ENCODE peak calls at places on chromosomes 12 and 14, in five cellular contexts. One of them, this sample, is unnamed.

GRCh38 chr14:69701269-69701668 is 65.7 kb upstream of the SRSF5 start:
- DNase-seq in tibial artery: no peak
- DNase-seq in hepatocyte: no peak
- DNase-seq in AG09309: no peak
- DNase-seq in heart right ventricle: no peak
- DNase-seq in this sample: no peak

GRCh38 chr12:125091401-125091800 is 26.2 kb downstream of the AACS start:
- DNase-seq in tibial artery: no peak
- DNase-seq in hepatocyte: no peak
- DNase-seq in AG09309: no peak
- DNase-seq in heart right ventricle: no peak
- DNase-seq in this sample: no peak

GRCh38 chr12:25811656-25812126 is 146.8 kb upstream of the RASSF8 start:
- DNase-seq in tibial artery: no peak
- DNase-seq in hepatocyte: peak
- DNase-seq in AG09309: no peak
- DNase-seq in heart right ventricle: no peak
- DNase-seq in this sample: no peak

GRCh38 chr14:37595809-37596595 is 573 bp downstream of the TTC6 start:
- DNase-seq in tibial artery: no peak
- DNase-seq in hepatocyte: peak
- DNase-seq in AG09309: no peak
- DNase-seq in heart right ventricle: no peak
- DNase-seq in this sample: no peak

GRCh38 chr12:124617615-124618014 is 50.2 kb upstream of the NCOR2 start:
- DNase-seq in tibial artery: no peak
- DNase-seq in hepatocyte: no peak
- DNase-seq in AG09309: no peak
- DNase-seq in heart right ventricle: peak
- DNase-seq in this sample: no peak

GRCh38 chr14:24032727-24033418 is 18.9 kb upstream of the CARMIL3 start:
- DNase-seq in tibial artery: no peak
- DNase-seq in hepatocyte: no peak
- DNase-seq in AG09309: peak
- DNase-seq in heart right ventricle: no peak
- DNase-seq in this sample: no peak

GRCh38 chr12:13981296-13981962 is at the start of gene GRIN2B:
- DNase-seq in tibial artery: no peak
- DNase-seq in hepatocyte: peak
- DNase-seq in AG09309: no peak
- DNase-seq in heart right ventricle: no peak
- DNase-seq in this sample: no peak

GRCh38 chr12:55685671-55686070 is 22.0 kb downstream of the ITGA7 start:
- DNase-seq in tibial artery: peak
- DNase-seq in hepatocyte: no peak
- DNase-seq in AG09309: no peak
- DNase-seq in heart right ventricle: no peak
- DNase-seq in this sample: no peak

GRCh38 chr12:45244561-45245348 is 28.9 kb downstream of the ANO6 start:
- DNase-seq in tibial artery: no peak
- DNase-seq in hepatocyte: no peak
- DNase-seq in AG09309: peak
- DNase-seq in heart right ventricle: no peak
- DNase-seq in this sample: no peak

GRCh38 chr14:93332032-93332852 is 594 bp downstream of the BTBD7 start:
- DNase-seq in tibial artery: peak
- DNase-seq in hepatocyte: peak
- DNase-seq in AG09309: no peak
- DNase-seq in heart right ventricle: peak
- DNase-seq in this sample: no peak

GRCh38 chr14:81296263-81296923 is 75.6 kb upstream of the GTF2A1 start:
- DNase-seq in tibial artery: no peak
- DNase-seq in hepatocyte: no peak
- DNase-seq in AG09309: no peak
- DNase-seq in heart right ventricle: no peak
- DNase-seq in this sample: no peak

GRCh38 chr12:64304571-64304970 is 82.5 kb upstream of the KICS2 start:
- DNase-seq in tibial artery: no peak
- DNase-seq in hepatocyte: no peak
- DNase-seq in AG09309: no peak
- DNase-seq in heart right ventricle: no peak
- DNase-seq in this sample: no peak

GRCh38 chr14:34629657-34630529 is at the start of gene SNX6:
- DNase-seq in tibial artery: peak
- DNase-seq in hepatocyte: peak
- DNase-seq in AG09309: no peak
- DNase-seq in heart right ventricle: peak
- DNase-seq in this sample: peak

GRCh38 chr12:66168410-66168809 is 1.4 kb downstream of the TMBIM4 start:
- DNase-seq in tibial artery: no peak
- DNase-seq in hepatocyte: no peak
- DNase-seq in AG09309: no peak
- DNase-seq in heart right ventricle: no peak
- DNase-seq in this sample: no peak

GRCh38 chr14:31297701-31298344 is 90.2 kb upstream of the HECTD1 start:
- DNase-seq in tibial artery: no peak
- DNase-seq in hepatocyte: no peak
- DNase-seq in AG09309: no peak
- DNase-seq in heart right ventricle: no peak
- DNase-seq in this sample: no peak

GRCh38 chr14:93713726-93714405 is 74.4 kb downstream of the PRIMA1 start:
- DNase-seq in tibial artery: no peak
- DNase-seq in hepatocyte: no peak
- DNase-seq in AG09309: no peak
- DNase-seq in heart right ventricle: no peak
- DNase-seq in this sample: no peak

GRCh38 chr12:102438047-102438822 is 42.1 kb downstream of the IGF1 start:
- DNase-seq in tibial artery: no peak
- DNase-seq in hepatocyte: no peak
- DNase-seq in AG09309: no peak
- DNase-seq in heart right ventricle: no peak
- DNase-seq in this sample: peak

GRCh38 chr14:76090611-76091010 is 61.1 kb upstream of the GPATCH2L start:
- DNase-seq in tibial artery: no peak
- DNase-seq in hepatocyte: no peak
- DNase-seq in AG09309: peak
- DNase-seq in heart right ventricle: no peak
- DNase-seq in this sample: no peak

GRCh38 chr12:64992641-64993040 is 128.5 kb downstream of the WIF1 start:
- DNase-seq in tibial artery: no peak
- DNase-seq in hepatocyte: no peak
- DNase-seq in AG09309: no peak
- DNase-seq in heart right ventricle: no peak
- DNase-seq in this sample: no peak

GRCh38 chr14:23089498-23090253 is 5.3 kb downstream of the ACIN1 start:
- DNase-seq in tibial artery: peak
- DNase-seq in hepatocyte: no peak
- DNase-seq in AG09309: no peak
- DNase-seq in heart right ventricle: no peak
- DNase-seq in this sample: no peak

GRCh38 chr14:71619472-71619871 is 312.8 kb upstream of the RGS6 start:
- DNase-seq in tibial artery: no peak
- DNase-seq in hepatocyte: no peak
- DNase-seq in AG09309: no peak
- DNase-seq in heart right ventricle: no peak
- DNase-seq in this sample: no peak

GRCh38 chr14:73785336-73785833 is 66.2 kb upstream of the PTGR2 start:
- DNase-seq in tibial artery: no peak
- DNase-seq in hepatocyte: peak
- DNase-seq in AG09309: no peak
- DNase-seq in heart right ventricle: no peak
- DNase-seq in this sample: peak

GRCh38 chr12:116027551-116027821 is 250.0 kb downstream of the MED13L start:
- DNase-seq in tibial artery: no peak
- DNase-seq in hepatocyte: no peak
- DNase-seq in AG09309: no peak
- DNase-seq in heart right ventricle: no peak
- DNase-seq in this sample: no peak

GRCh38 chr12:93115646-93116045 is 186.6 kb upstream of the EEA1 start:
- DNase-seq in tibial artery: no peak
- DNase-seq in hepatocyte: no peak
- DNase-seq in AG09309: no peak
- DNase-seq in heart right ventricle: no peak
- DNase-seq in this sample: no peak

GRCh38 chr12:133080619-133081407 is at the start of gene ZNF140:
- DNase-seq in tibial artery: peak
- DNase-seq in hepatocyte: peak
- DNase-seq in AG09309: peak
- DNase-seq in heart right ventricle: peak
- DNase-seq in this sample: peak

DNA sequence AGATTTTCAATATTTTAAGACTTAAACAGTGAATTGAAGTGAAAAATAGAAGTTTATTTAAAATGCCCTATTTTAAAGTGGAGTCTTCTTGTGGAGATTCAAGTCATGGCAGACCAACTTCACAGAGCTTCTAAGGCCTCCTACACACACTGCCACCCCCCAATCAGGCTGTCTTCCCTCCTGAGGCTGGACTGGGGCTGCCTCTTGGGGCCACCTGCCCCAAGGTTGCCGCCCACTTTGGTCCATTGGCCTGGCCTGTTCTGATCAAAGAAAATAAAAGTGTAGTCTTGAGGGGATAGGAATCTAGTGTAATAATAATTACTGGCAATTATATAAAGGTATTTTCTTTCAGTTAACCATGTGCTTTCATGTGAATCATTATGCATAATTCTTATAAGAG is 1.3 kb downstream of the GOLT1B start:
- DNase-seq in tibial artery: no peak
- DNase-seq in hepatocyte: no peak
- DNase-seq in AG09309: no peak
- DNase-seq in heart right ventricle: no peak
- DNase-seq in this sample: no peak
- H3K4me3 ChIP-seq in tibial artery: peak
- H3K4me3 ChIP-seq in hepatocyte: peak
- H3K4me3 ChIP-seq in AG09309: peak
- H3K4me3 ChIP-seq in heart right ventricle: peak
- H3K4me3 ChIP-seq in this sample: peak

GRCh38 chr14:104472536-104473243 is 106.9 kb upstream of the C14orf180 start:
- DNase-seq in tibial artery: no peak
- DNase-seq in hepatocyte: no peak
- DNase-seq in AG09309: no peak
- DNase-seq in heart right ventricle: no peak
- DNase-seq in this sample: no peak

GRCh38 chr14:104472073-104472472 is 107.5 kb upstream of the C14orf180 start:
- DNase-seq in tibial artery: no peak
- DNase-seq in hepatocyte: no peak
- DNase-seq in AG09309: no peak
- DNase-seq in heart right ventricle: no peak
- DNase-seq in this sample: no peak

GRCh38 chr14:104473244-104473565 is 106.4 kb upstream of the C14orf180 start:
- DNase-seq in tibial artery: no peak
- DNase-seq in hepatocyte: no peak
- DNase-seq in AG09309: no peak
- DNase-seq in heart right ventricle: no peak
- DNase-seq in this sample: no peak

GRCh38 chr14:104475256-104475655 is 104.3 kb upstream of the C14orf180 start:
- DNase-seq in tibial artery: no peak
- DNase-seq in hepatocyte: no peak
- DNase-seq in AG09309: no peak
- DNase-seq in heart right ventricle: no peak
- DNase-seq in this sample: no peak

DNA sequence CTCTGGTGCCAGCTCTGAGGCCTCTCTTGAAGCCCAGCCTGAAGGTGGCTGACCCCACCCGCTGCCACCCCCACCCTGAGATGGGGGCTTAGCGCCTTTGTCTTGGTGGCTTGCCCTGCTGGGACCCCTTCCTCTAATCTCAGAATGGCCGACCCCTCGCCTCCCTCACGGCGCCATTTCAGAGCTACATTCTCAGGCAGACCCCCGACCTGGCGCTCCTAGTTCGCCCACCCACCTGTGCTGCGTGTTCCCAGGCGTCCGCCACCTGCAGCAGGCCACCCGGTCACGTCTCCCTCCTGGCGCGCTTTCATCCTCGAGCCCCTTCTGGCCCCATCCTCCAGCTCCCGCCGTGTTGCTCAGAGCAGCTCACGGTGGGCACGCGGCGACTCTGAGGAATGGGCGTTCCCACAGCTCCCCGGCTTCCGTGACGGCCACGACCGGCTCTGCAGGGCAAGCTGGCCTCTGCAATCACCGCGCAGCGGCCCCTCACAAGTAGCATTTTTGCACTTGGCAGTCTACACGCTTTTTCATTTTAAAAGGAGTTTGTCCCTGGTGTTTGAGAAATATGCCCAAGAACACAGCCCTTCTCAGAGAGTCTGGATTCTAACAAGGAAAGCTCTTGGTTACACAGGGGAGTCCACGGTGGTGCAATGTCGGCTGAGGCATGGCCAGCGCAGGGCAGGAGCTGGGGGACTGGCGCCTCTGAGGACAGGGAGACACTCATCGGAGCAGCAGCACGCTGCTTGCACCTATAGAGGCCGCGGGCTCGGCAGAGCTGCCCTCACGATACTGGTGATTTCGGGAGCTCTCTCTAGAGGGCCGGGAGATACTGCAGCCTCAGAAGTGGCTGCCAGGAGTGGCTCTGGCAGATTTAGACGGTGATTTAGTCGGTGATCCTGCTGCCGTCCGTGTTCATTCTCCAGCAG is 105.7 kb upstream of the C14orf180 start:
- DNase-seq in tibial artery: no peak
- DNase-seq in hepatocyte: no peak
- DNase-seq in AG09309: no peak
- DNase-seq in heart right ventricle: no peak
- DNase-seq in this sample: no peak
- TF ChIP-seq CTCF in tibial artery: no peak
- TF ChIP-seq CTCF in hepatocyte: no peak
- TF ChIP-seq CTCF in AG09309: no peak
- TF ChIP-seq CTCF in heart right ventricle: no peak
- TF ChIP-seq CTCF in this sample: no peak

GRCh38 chr12:119988788-119989618 is at the start of gene BICDL1:
- DNase-seq in tibial artery: no peak
- DNase-seq in hepatocyte: peak
- DNase-seq in AG09309: no peak
- DNase-seq in heart right ventricle: peak
- DNase-seq in this sample: no peak
- H3K4me3 ChIP-seq in tibial artery: peak
- H3K4me3 ChIP-seq in hepatocyte: peak
- H3K4me3 ChIP-seq in AG09309: peak
- H3K4me3 ChIP-seq in heart right ventricle: peak
- H3K4me3 ChIP-seq in this sample: peak

DNA sequence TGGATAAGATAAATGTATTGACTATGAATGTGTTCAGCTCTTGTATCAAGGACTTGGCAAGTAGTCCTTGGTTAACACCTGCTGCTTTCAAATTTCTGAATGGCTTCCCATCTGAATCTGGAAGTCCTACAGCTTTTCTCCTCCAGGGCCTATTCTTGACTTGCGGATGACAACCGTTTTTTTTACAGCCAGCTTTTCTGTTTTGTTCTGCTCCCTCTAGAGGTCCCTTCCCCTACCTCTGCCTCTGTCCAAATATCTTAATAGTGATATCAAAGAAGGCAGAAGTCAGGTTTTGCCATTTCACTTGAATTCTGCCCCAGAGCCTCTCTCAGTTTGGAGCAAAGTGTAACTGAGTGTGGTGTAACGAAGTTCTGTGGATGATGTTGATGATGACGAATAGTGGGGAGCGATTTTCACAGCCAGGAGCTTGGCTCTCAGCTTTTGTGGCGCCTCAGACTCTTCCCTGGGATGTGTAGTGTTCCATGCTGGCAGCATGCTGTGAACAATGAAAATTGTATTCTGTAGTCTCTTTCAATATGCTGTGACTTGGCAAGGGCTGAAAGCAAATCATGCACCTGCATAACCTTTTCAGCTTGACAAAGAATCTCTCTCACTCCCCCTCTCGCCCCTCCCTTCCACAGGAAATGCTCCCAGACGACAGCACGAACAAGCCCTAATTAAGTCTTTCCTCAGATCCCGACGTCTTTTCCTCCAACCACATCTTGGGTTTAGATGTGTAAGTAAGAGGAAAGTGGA is 5.0 kb upstream of the SLC4A8 start:
- DNase-seq in tibial artery: no peak
- DNase-seq in hepatocyte: no peak
- DNase-seq in AG09309: no peak
- DNase-seq in heart right ventricle: no peak
- DNase-seq in this sample: no peak
- TF ChIP-seq CTCF in tibial artery: no peak
- TF ChIP-seq CTCF in hepatocyte: no peak
- TF ChIP-seq CTCF in AG09309: no peak
- TF ChIP-seq CTCF in heart right ventricle: no peak
- TF ChIP-seq CTCF in this sample: peak